ENCODE peak calls at places on chromosome 16, in seven cellular contexts. S, A, D, O, P, K and J are unnamed samples.

GRCh38 chr16:88639231-88640038 is 1.1 kb downstream of the IL17C start:
- DNase-seq in P (peak), D (peak), K (peak), O (no peak), S (peak), A (no peak), J (no peak)

GRCh38 chr16:25838724-25839186 is 147.0 kb downstream of the HS3ST4 start:
- DNase-seq in K (peak), O (no peak), A (peak), P (peak), S (peak), D (peak), J (no peak)

GRCh38 chr16:79042886-79043285 is 557.7 kb downstream of the MAF start:
- DNase-seq in S (no peak), D (no peak), A (no peak), K (no peak), P (no peak), O (no peak), J (no peak)

GRCh38 chr16:30063893-30064745 is 1.4 kb upstream of the ALDOA start:
- DNase-seq in A (no peak), S (peak), D (peak), O (peak), K (peak), P (peak), J (peak)

GRCh38 chr16:17050468-17050867 is 420.3 kb downstream of the XYLT1 start:
- DNase-seq in K (no peak), O (no peak), A (no peak), D (no peak), P (no peak), S (no peak), J (no peak)

GRCh38 chr16:27366687-27367462 is 35.1 kb upstream of the IL21R start:
- DNase-seq in A (no peak), D (no peak), P (no peak), S (no peak), K (no peak), O (no peak), J (no peak)

GRCh38 chr16:69924777-69925191 is 26.4 kb upstream of the CLEC18A start:
- DNase-seq in O (peak), A (peak), P (no peak), S (no peak), K (no peak), D (peak), J (no peak)

GRCh38 chr16:84897911-84898377 is 78.2 kb downstream of the CRISPLD2 start:
- DNase-seq in S (no peak), A (no peak), D (no peak), P (no peak), O (no peak), K (no peak), J (no peak)

GRCh38 chr16:8380311-8380710 is 210.0 kb downstream of the TMEM114 start:
- DNase-seq in P (no peak), S (no peak), K (no peak), D (no peak), O (no peak), A (no peak), J (no peak)

GRCh38 chr16:11390573-11391495 is 45.6 kb downstream of the RMI2 start:
- DNase-seq in A (no peak), P (no peak), S (no peak), O (no peak), K (no peak), D (no peak), J (no peak)

GRCh38 chr16:65809627-65810026 is 556.9 kb upstream of the CDH5 start:
- DNase-seq in D (no peak), P (no peak), O (no peak), K (no peak), A (no peak), S (no peak), J (no peak)

GRCh38 chr16:85928411-85928820 is 29.5 kb downstream of the IRF8 start:
- DNase-seq in S (no peak), O (peak), D (peak), K (no peak), P (no peak), A (no peak), J (no peak)

GRCh38 chr16:3610698-3611144 is 685 bp downstream of the SLX4 start:
- DNase-seq in S (peak), O (no peak), K (no peak), A (no peak), P (no peak), D (no peak), J (no peak)

GRCh38 chr16:1870365-1871082 is 1.4 kb downstream of the MEIOB start:
- DNase-seq in A (peak), D (peak), O (no peak), S (no peak), P (no peak), K (no peak), J (no peak)

GRCh38 chr16:58393138-58393504 is 850 bp downstream of the GINS3 start:
- DNase-seq in O (no peak), K (no peak), D (no peak), A (no peak), P (no peak), S (no peak), J (no peak)

GRCh38 chr16:9797306-9797705 is 384.9 kb downstream of the GRIN2A start:
- DNase-seq in K (no peak), D (no peak), S (peak), P (no peak), A (no peak), O (no peak), J (no peak)

GRCh38 chr16:67713647-67714273 is 5.4 kb downstream of the GFOD2 start:
- DNase-seq in D (no peak), K (no peak), P (no peak), O (no peak), A (no peak), S (peak), J (no peak)

GRCh38 chr16:2537451-2538379 is at the start of gene PDPK1:
- DNase-seq in A (peak), S (peak), D (peak), K (peak), O (peak), P (peak), J (peak)

GRCh38 chr16:293043-293775 is 10.2 kb downstream of the PDIA2 start:
- DNase-seq in S (no peak), P (no peak), K (no peak), O (no peak), D (no peak), A (no peak), J (no peak)

GRCh38 chr16:62225675-62226074 is 189.4 kb upstream of the CDH8 start:
- DNase-seq in A (no peak), S (peak), K (peak), D (peak), O (peak), P (peak), J (peak)

GRCh38 chr16:75279277-75279676 is 27.9 kb upstream of the BCAR1 start:
- DNase-seq in P (no peak), K (no peak), O (no peak), S (no peak), D (peak), A (no peak), J (no peak)
- H3K27ac ChIP-seq in P (no peak), K (no peak), O (no peak), S (no peak), D (no peak), A (no peak), J (no peak)

GRCh38 chr16:6574146-6574545 is 758.5 kb upstream of the RBFOX1 start:
- DNase-seq in O (no peak), P (no peak), K (no peak), A (no peak), S (no peak), D (no peak), J (no peak)
- H3K27ac ChIP-seq in O (no peak), P (no peak), K (no peak), A (no peak), S (no peak), D (no peak), J (no peak)

DNA sequence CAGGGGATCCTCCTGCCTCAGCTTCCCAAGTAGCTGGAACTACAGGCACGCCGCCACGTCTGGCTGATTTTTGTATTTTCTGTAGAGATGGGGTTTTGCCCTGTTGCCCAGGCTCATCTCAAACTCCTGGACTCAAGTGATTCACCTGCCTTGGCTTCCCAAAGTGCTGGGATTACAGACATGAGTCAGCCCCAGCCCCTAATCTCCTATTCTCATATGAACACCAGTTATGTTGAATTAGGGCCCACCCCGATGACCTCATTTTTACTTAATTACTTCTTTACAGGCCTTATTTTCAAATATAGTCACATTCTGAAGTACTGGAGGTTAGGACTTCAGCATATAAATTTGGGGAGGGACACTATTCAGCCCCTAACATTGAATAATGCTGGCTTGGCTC is 49.2 kb downstream of the ZNRF1 start:
- DNase-seq in P (no peak), A (no peak), K (no peak), S (no peak), D (no peak), O (no peak), J (no peak)
- H3K27ac ChIP-seq in P (no peak), A (no peak), K (no peak), S (no peak), D (no peak), O (peak), J (no peak)

GRCh38 chr16:56265746-56266145 is 74.5 kb downstream of the GNAO1 start:
- DNase-seq in S (no peak), D (no peak), O (no peak), K (no peak), A (no peak), P (no peak), J (no peak)
- H3K27ac ChIP-seq in S (no peak), D (no peak), O (no peak), K (no peak), A (no peak), P (no peak), J (peak)

GRCh38 chr16:20904507-20905079 is 4.0 kb downstream of the LYRM1 start:
- DNase-seq in A (no peak), K (no peak), P (no peak), S (peak), D (no peak), O (no peak), J (no peak)
- H3K27ac ChIP-seq in A (no peak), K (peak), P (no peak), S (no peak), D (peak), O (peak), J (no peak)